ENCODE peak calls at places on chromosomes 3 and 15, in nine cellular contexts. D is brain microvascular endothelial cell; M is left ventricle myocardium superior; T is NCI-H69; K is esophagus squamous epithelium; V is T-helper 2 cell; U is choroid plexus epithelial cell; I is astrocyte of the hippocampus; W is activated CD8-positive, alpha-beta memory T cell treated with anti-CD3 and anti-CD28 coated beads for 48 hours. Y is an unnamed sample.

GRCh38 chr3:66303556-66303955 is 82.8 kb downstream of the SLC25A26 start:
- DNase-seq in K (no peak), W (no peak), I (no peak), U (no peak), T (no peak), M (no peak), V (no peak), D (no peak), Y (peak)

GRCh38 chr3:151379083-151379734 is 5.3 kb downstream of the P2RY12 start:
- DNase-seq in W (no peak), I (peak), T (peak), D (peak), V (no peak), U (peak), K (no peak), M (peak), Y (no peak)

GRCh38 chr15:85620321-85621044 is 174.2 kb downstream of the KLHL25 start:
- DNase-seq in V (peak), T (no peak), I (peak), K (no peak), D (no peak), W (no peak), U (peak), M (no peak), Y (peak)

GRCh38 chr3:69930564-69930963 is 69.0 kb upstream of the SAMMSON start:
- DNase-seq in I (peak), W (no peak), U (no peak), V (no peak), K (no peak), T (no peak), M (no peak), D (no peak), Y (no peak)

GRCh38 chr3:4894891-4895530 is 84.2 kb upstream of the BHLHE40 start:
- DNase-seq in K (no peak), T (no peak), U (peak), I (peak), V (no peak), M (no peak), D (no peak), W (no peak), Y (no peak)

GRCh38 chr3:158737987-158738615 is 5.8 kb upstream of the RARRES1 start:
- DNase-seq in I (no peak), U (peak), M (no peak), D (no peak), W (no peak), V (no peak), T (no peak), K (no peak), Y (no peak)

GRCh38 chr3:60053518-60054265 is 1003.9 kb upstream of the CFAP20DC start:
- DNase-seq in T (no peak), K (no peak), V (peak), U (no peak), D (peak), M (no peak), W (no peak), I (peak), Y (no peak)

GRCh38 chr3:42148086-42148842 is 57.1 kb downstream of the TRAK1 start:
- DNase-seq in D (no peak), W (no peak), T (no peak), V (no peak), M (no peak), U (no peak), K (no peak), I (no peak), Y (no peak)

GRCh38 chr15:39833515-39833981 is 50.9 kb upstream of the FSIP1 start:
- DNase-seq in M (no peak), I (peak), K (no peak), V (no peak), T (peak), D (no peak), W (no peak), U (peak), Y (no peak)

GRCh38 chr15:69735126-69735525 is 282.5 kb downstream of the RPLP1 start:
- DNase-seq in T (peak), I (peak), K (no peak), W (no peak), V (no peak), D (peak), U (peak), M (no peak), Y (no peak)

GRCh38 chr3:140323561-140323960 is 354.3 kb upstream of the TRIM42 start:
- DNase-seq in U (no peak), I (no peak), D (no peak), T (no peak), M (no peak), K (no peak), V (no peak), W (no peak), Y (no peak)

GRCh38 chr15:60822403-60822802 is 343.5 kb upstream of the ICE2 start:
- DNase-seq in D (no peak), I (no peak), V (no peak), M (no peak), T (no peak), K (no peak), U (no peak), W (no peak), Y (no peak)

GRCh38 chr15:58472821-58473581 is 41.2 kb downstream of the LIPC start:
- DNase-seq in T (peak), I (peak), D (no peak), U (peak), W (no peak), V (no peak), M (no peak), K (no peak), Y (peak)

GRCh38 chr3:136752046-136752326 is 192 bp downstream of the STAG1 start:
- DNase-seq in M (no peak), W (no peak), I (no peak), D (no peak), U (no peak), K (no peak), T (peak), V (no peak), Y (no peak)

GRCh38 chr15:56959318-56959648 is 40.8 kb downstream of the TCF12 start:
- DNase-seq in D (no peak), M (no peak), I (peak), U (peak), K (no peak), W (no peak), V (no peak), T (no peak), Y (no peak)

GRCh38 chr15:77542491-77543001 is 90.2 kb downstream of the LINGO1 start:
- DNase-seq in W (no peak), D (no peak), I (peak), U (no peak), V (no peak), T (no peak), M (no peak), K (no peak), Y (no peak)

GRCh38 chr3:110165753-110166152 is 828.4 kb upstream of the DPPA4 start:
- DNase-seq in I (no peak), K (no peak), M (no peak), W (no peak), D (no peak), T (peak), U (peak), V (no peak), Y (no peak)

GRCh38 chr3:39260957-39261356 is 18.9 kb downstream of the CX3CR1 start:
- DNase-seq in U (peak), V (no peak), D (peak), T (peak), W (no peak), I (peak), K (peak), M (peak), Y (peak)

GRCh38 chr3:127779747-127780146 is 42.6 kb downstream of the MGLL start:
- DNase-seq in M (no peak), V (no peak), T (no peak), K (no peak), U (no peak), I (peak), W (no peak), D (no peak), Y (no peak)

GRCh38 chr15:74367296-74367854 is at the start of gene CYP11A1:
- DNase-seq in D (no peak), M (no peak), K (no peak), T (no peak), W (no peak), I (no peak), U (no peak), V (no peak), Y (no peak)

GRCh38 chr15:34855397-34855796 is 60.0 kb upstream of the ACTC1 start:
- DNase-seq in K (no peak), T (peak), I (peak), U (peak), V (no peak), M (no peak), D (no peak), W (no peak), Y (no peak)

GRCh38 chr15:82625136-82625535 is 22.0 kb downstream of the CPEB1 start:
- DNase-seq in M (no peak), V (no peak), W (no peak), K (no peak), T (no peak), D (no peak), U (no peak), I (peak), Y (no peak)

GRCh38 chr3:54900954-54901591 is 26.8 kb downstream of the LRTM1 start:
- DNase-seq in T (no peak), I (peak), M (peak), U (peak), V (no peak), K (no peak), W (no peak), D (no peak), Y (no peak)

GRCh38 chr15:57861805-57862586 is 155.5 kb downstream of the POLR2M start:
- DNase-seq in I (peak), D (peak), U (peak), K (no peak), W (no peak), T (no peak), M (no peak), V (no peak), Y (no peak)